ENCODE peak calls at places on chromosomes 13 and 19, in six cellular contexts. N is ovary; Q is neuronal stem cell; V is hepatocyte; P is CD8-positive, alpha-beta T cell; C is testis. B is an unnamed sample.

GRCh38 chr19:48094843-48095203 is 15.8 kb downstream of the PLA2G4C start:
- DNase-seq in N (no peak), Q (no peak), V (no peak), P (no peak), C (no peak), B (no peak)

GRCh38 chr19:34323433-34324204 is 41.4 kb upstream of the GPI start:
- DNase-seq in N (no peak), Q (no peak), V (peak; percentile 44), P (no peak), C (no peak), B (no peak)

GRCh38 chr19:46015961-46016425 is 6.9 kb downstream of the PGLYRP1 start:
- DNase-seq in N (no peak), Q (no peak), V (no peak), P (no peak), C (no peak), B (no peak)

GRCh38 chr13:43830481-43830873 is 43.7 kb upstream of the ENOX1 start:
- DNase-seq in N (no peak), Q (no peak), V (peak; percentile 25), P (no peak), C (no peak), B (no peak)

GRCh38 chr13:59459972-59460371 is 703.8 kb downstream of the DIAPH3 start:
- DNase-seq in N (no peak), Q (no peak), V (no peak), P (no peak), C (no peak), B (no peak)

GRCh38 chr13:96958286-96958891 is 35.9 kb downstream of the OXGR1 start:
- DNase-seq in N (no peak), Q (peak; percentile 33), V (peak; percentile 76), P (no peak), C (peak; percentile 30), B (peak; percentile 27)

GRCh38 chr19:47540748-47541147 is 25.9 kb upstream of the NAPA start:
- DNase-seq in N (peak; percentile 28), Q (no peak), V (no peak), P (no peak), C (no peak), B (no peak)

GRCh38 chr13:73368608-73369007 is 309.8 kb downstream of the KLF5 start:
- DNase-seq in N (no peak), Q (no peak), V (peak; percentile 34), P (no peak), C (no peak), B (no peak)

GRCh38 chr13:40137400-40137799 is 481.9 kb downstream of the COG6 start:
- DNase-seq in N (no peak), Q (no peak), V (no peak), P (no peak), C (no peak), B (no peak)

GRCh38 chr13:75637101-75637774 is 1.1 kb downstream of the LMO7 start:
- DNase-seq in N (no peak), Q (no peak), V (no peak), P (no peak), C (no peak), B (no peak)

GRCh38 chr19:17829855-17830566 is 8.7 kb upstream of the INSL3 start:
- DNase-seq in N (peak; percentile 88), Q (peak; percentile 72), V (peak; percentile 72), P (no peak), C (peak; percentile 61), B (no peak)

GRCh38 chr13:40221460-40222201 is 444.8 kb downstream of the FOXO1 start:
- DNase-seq in N (peak; percentile 43), Q (no peak), V (peak; percentile 49), P (no peak), C (peak; percentile 23), B (no peak)

GRCh38 chr19:3362217-3362907 is 4.0 kb upstream of the NFIC start:
- DNase-seq in N (no peak), Q (no peak), V (no peak), P (no peak), C (no peak), B (no peak)

GRCh38 chr19:3358919-3359849 is 7.2 kb upstream of the NFIC start:
- DNase-seq in N (peak; percentile 60), Q (no peak), V (peak; percentile 62), P (peak; percentile 19), C (peak; percentile 61), B (peak; percentile 78)

GRCh38 chr19:3361384-3362216 is 4.8 kb upstream of the NFIC start:
- DNase-seq in N (no peak), Q (no peak), V (no peak), P (no peak), C (peak; percentile 53), B (no peak)

GRCh38 chr19:3359850-3360493 is 6.4 kb upstream of the NFIC start:
- DNase-seq in N (no peak), Q (no peak), V (peak; percentile 62), P (no peak), C (no peak), B (no peak)

DNA sequence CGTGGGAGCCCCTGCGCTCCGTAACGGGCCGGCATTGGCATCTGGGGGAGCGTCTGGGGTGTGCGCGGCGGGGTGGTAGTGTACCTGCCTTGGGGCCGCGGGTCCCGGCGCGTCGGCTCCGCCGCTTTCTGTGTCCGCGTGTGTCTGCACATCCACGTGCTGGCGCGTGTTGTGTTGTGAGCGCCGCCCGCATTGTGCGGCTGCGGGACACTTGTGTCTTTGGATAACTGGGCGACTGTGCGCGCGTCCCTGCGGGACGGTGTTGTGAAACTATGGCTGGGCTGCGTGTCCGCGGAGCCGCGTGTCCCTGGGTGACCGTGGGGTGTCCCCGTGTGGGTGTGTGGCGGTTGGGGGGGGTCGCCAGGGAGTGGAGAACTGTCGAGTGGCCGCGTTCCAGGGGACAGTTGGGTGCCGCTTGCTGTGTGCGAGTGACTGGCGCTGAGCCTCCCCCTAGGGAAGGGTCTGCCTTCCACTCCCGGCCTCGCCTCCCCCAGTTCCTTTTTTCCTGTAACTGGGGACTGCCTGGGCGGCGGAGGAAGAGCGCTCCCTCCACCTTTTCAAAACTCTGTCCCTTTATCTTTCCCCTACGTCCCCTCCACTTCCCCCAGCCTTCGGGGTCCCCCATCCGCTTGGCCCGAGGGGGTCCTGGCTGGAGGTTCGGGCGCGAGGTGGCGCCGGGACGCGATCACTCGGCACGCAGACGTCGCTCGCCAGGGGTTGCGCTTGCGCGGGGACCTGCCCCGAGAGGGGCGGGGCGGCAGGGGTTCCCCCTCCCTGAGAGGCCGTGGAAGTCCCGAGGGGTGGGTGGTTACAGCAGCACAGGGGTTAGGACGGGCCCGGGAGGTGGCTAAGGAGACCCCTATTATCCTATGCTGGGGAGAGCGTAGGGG is 5.6 kb upstream of the NFIC start:
- DNase-seq in N (peak; percentile 60), Q (no peak), V (no peak), P (peak; percentile 35), C (peak; percentile 81), B (peak; percentile 66)
- H3K27ac ChIP-seq in N (peak overlapping the region; percentile 87), Q (no peak overlapping the region), V (no peak overlapping the region), P (peak overlapping the region; percentile 38), C (peak overlapping the region; percentile 97), B (peak overlapping the region; percentile 91)

DNA sequence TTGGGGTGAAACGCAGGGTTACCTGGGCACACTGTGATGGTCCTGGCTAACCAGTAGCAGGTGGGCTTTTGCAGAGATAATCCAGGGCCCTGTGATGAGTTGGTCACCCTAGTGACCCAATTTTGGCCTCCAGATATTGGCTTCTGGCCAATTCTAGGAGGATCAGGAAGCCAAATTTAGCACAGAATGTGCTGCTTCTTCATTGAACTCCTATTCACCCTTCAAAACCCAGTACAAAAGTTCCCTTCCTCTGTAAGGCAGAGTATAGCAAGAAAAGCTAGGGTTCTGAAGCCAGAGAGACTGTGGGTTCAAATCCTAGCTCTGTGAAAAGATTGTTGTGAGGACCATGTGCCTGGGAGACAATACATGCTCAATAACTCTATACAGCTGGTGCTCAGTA is 70.8 kb downstream of the INSR start:
- DNase-seq in N (no peak), Q (no peak), V (no peak), P (no peak), C (no peak), B (no peak)
- H3K27ac ChIP-seq in N (peak overlapping the region; percentile 60), Q (no peak overlapping the region), V (no peak overlapping the region), P (no peak overlapping the region), C (peak overlapping the region; percentile 42), B (peak overlapping the region; percentile 60)

GRCh38 chr19:16457195-16457953 is 14.4 kb downstream of the EPS15L1 start:
- DNase-seq in N (peak; percentile 78), Q (no peak), V (no peak), P (no peak), C (no peak), B (peak; percentile 36)
- H3K27ac ChIP-seq in N (peak overlapping the region; percentile 71), Q (no peak overlapping the region), V (peak overlapping the region; percentile 31), P (no peak overlapping the region), C (peak overlapping the region; percentile 56), B (peak overlapping the region; percentile 71)

GRCh38 chr13:52195052-52195837 is 35.8 kb upstream of the NEK3 start:
- DNase-seq in N (peak; percentile 78), Q (no peak), V (peak; percentile 14), P (peak; percentile 37), C (peak; percentile 89), B (peak; percentile 79)
- H3K27ac ChIP-seq in N (peak overlapping the region; percentile 56), Q (no peak overlapping the region), V (peak overlapping the region; percentile 93), P (peak overlapping the region; percentile 65), C (peak overlapping the region; percentile 78), B (peak overlapping the region; percentile 70)